ENCODE peak calls at places on chromosomes 3 and 15, in four cellular contexts. V, X, S and P are unnamed samples.

GRCh38 chr15:28017423-28017924 is 81.6 kb downstream of the OCA2 start:
- DNase-seq in X (peak), V (no peak), S (no peak), P (peak)

GRCh38 chr15:99717129-99718024 is 15.9 kb downstream of the LYSMD4 start:
- DNase-seq in S (no peak), V (no peak), X (no peak), P (no peak)

GRCh38 chr3:148857321-148857720 is 7.8 kb upstream of the CPA3 start:
- DNase-seq in V (no peak), S (no peak), X (no peak), P (no peak)

GRCh38 chr3:143354342-143354741 is 234.8 kb downstream of the CHST2 start:
- DNase-seq in X (no peak), S (no peak), V (no peak), P (no peak)

GRCh38 chr15:50890751-50891150 is 17.7 kb upstream of the AP4E1 start:
- DNase-seq in V (no peak), X (no peak), S (no peak), P (no peak)

GRCh38 chr3:46971742-46972141 is 4.8 kb downstream of the CCDC12 start:
- DNase-seq in V (no peak), S (peak), X (no peak), P (no peak)

GRCh38 chr15:49215768-49216739 is 46.0 kb downstream of the GALK2 start:
- DNase-seq in S (no peak), V (peak), X (peak), P (no peak)

GRCh38 chr3:53618524-53618906 is 124.1 kb downstream of the CACNA1D start:
- DNase-seq in S (no peak), V (no peak), X (no peak), P (no peak)

GRCh38 chr15:74406992-74407705 is 26.6 kb downstream of the SEMA7A start:
- DNase-seq in S (peak), X (no peak), V (no peak), P (no peak)

GRCh38 chr3:107954845-107955244 is 136.0 kb downstream of the CD47 start:
- DNase-seq in V (no peak), X (no peak), S (no peak), P (no peak)

GRCh38 chr3:166889241-166889640 is 490.9 kb downstream of the ZBBX start:
- DNase-seq in V (no peak), X (no peak), S (no peak), P (no peak)

GRCh38 chr3:161096771-161097367 is 8.3 kb downstream of the B3GALNT1 start:
- DNase-seq in S (no peak), V (no peak), X (peak), P (peak)

GRCh38 chr3:144270100-144270499 is 298.5 kb downstream of the DIPK2A start:
- DNase-seq in X (no peak), S (no peak), V (no peak), P (no peak)

GRCh38 chr3:31077021-31077601 is 182.7 kb upstream of the GADL1 start:
- DNase-seq in V (no peak), S (peak), X (no peak), P (no peak)

GRCh38 chr3:21638488-21638887 is 112.5 kb downstream of the ZNF385D start:
- DNase-seq in V (no peak), S (no peak), X (no peak), P (no peak)

GRCh38 chr15:29749365-29750086 is 72.7 kb downstream of the TJP1 start:
- DNase-seq in X (no peak), S (no peak), V (no peak), P (no peak)

GRCh38 chr3:57756528-57757401 is 656 bp downstream of the SLMAP start:
- DNase-seq in S (peak), X (peak), V (no peak), P (peak)

GRCh38 chr15:64857421-64857820 is 15.7 kb downstream of the PLEKHO2 start:
- DNase-seq in V (no peak), S (no peak), X (no peak), P (no peak)

GRCh38 chr15:31556494-31557150 is 230.0 kb downstream of the KLF13 start:
- DNase-seq in S (no peak), V (no peak), X (no peak), P (no peak)

GRCh38 chr3:152611905-152612304 is 223.0 kb upstream of the P2RY1 start:
- DNase-seq in X (no peak), V (no peak), S (no peak), P (peak)

GRCh38 chr3:25156526-25157075 is 271.5 kb upstream of the RARB start:
- DNase-seq in X (no peak), S (no peak), V (no peak), P (no peak)

GRCh38 chr15:34889486-34889885 is 80.1 kb downstream of the AQR start:
- DNase-seq in X (no peak), V (no peak), S (no peak), P (no peak)

GRCh38 chr15:83061680-83062079 is 5.4 kb downstream of the BTBD1 start:
- DNase-seq in X (no peak), V (no peak), S (no peak), P (no peak)

GRCh38 chr3:46867550-46867898 is 4.3 kb upstream of the MYL3 start:
- DNase-seq in X (no peak), V (no peak), S (no peak), P (no peak)

GRCh38 chr3:57691411-57692133 is 1.3 kb downstream of the DENND6A start:
- DNase-seq in S (no peak), V (no peak), X (no peak), P (no peak)

GRCh38 chr3:17258823-17259436 is 374.2 kb downstream of the PLCL2 start:
- DNase-seq in X (no peak), S (peak), V (no peak), P (peak)

GRCh38 chr15:67048281-67049279 is 16.8 kb upstream of the SMAD3 start:
- DNase-seq in X (no peak), V (no peak), S (no peak), P (no peak)

GRCh38 chr15:67050062-67050461 is 15.3 kb upstream of the SMAD3 start:
- DNase-seq in V (no peak), S (no peak), X (no peak), P (no peak)

GRCh38 chr15:67051088-67051659 is 14.2 kb upstream of the SMAD3 start:
- DNase-seq in V (no peak), S (no peak), X (no peak), P (no peak)

GRCh38 chr15:67049351-67050044 is 15.9 kb upstream of the SMAD3 start:
- DNase-seq in S (no peak), V (no peak), X (no peak), P (no peak)

GRCh38 chr15:67050522-67051087 is 14.8 kb upstream of the SMAD3 start:
- DNase-seq in S (no peak), V (no peak), X (no peak), P (no peak)
- TF ChIP-seq USF1 in S (no peak), V (no peak), X (no peak), P (no peak)

GRCh38 chr15:66901336-66902100 is 163.9 kb upstream of the SMAD3 start:
- DNase-seq in V (no peak), X (no peak), S (no peak), P (no peak)
- TF ChIP-seq USF1 in V (no peak), X (no peak), S (no peak), P (no peak)

GRCh38 chr15:36844453-36845094 is 255.8 kb downstream of the MEIS2 start:
- DNase-seq in S (no peak), X (no peak), V (no peak), P (no peak)
- TF ChIP-seq USF1 in S (no peak), X (no peak), V (no peak), P (no peak)

GRCh38 chr3:13198480-13198879 is 125.3 kb upstream of the IQSEC1 start:
- DNase-seq in X (no peak), S (no peak), V (no peak), P (no peak)
- TF ChIP-seq USF1 in X (no peak), S (no peak), V (no peak), P (no peak)

GRCh38 chr3:119763466-119763865 is 18.4 kb upstream of the NR1I2 start:
- DNase-seq in S (no peak), X (no peak), V (no peak), P (no peak)
- TF ChIP-seq USF1 in S (no peak), X (no peak), V (no peak), P (no peak)

GRCh38 chr3:141476033-141476432 is 10.8 kb upstream of the RASA2 start:
- DNase-seq in S (no peak), X (no peak), V (no peak), P (no peak)

GRCh38 chr3:141478139-141478538 is 8.7 kb upstream of the RASA2 start:
- DNase-seq in S (no peak), V (no peak), X (no peak), P (no peak)

GRCh38 chr3:141482250-141482937 is 4.4 kb upstream of the RASA2 start:
- DNase-seq in S (no peak), V (no peak), X (no peak), P (no peak)

DNA sequence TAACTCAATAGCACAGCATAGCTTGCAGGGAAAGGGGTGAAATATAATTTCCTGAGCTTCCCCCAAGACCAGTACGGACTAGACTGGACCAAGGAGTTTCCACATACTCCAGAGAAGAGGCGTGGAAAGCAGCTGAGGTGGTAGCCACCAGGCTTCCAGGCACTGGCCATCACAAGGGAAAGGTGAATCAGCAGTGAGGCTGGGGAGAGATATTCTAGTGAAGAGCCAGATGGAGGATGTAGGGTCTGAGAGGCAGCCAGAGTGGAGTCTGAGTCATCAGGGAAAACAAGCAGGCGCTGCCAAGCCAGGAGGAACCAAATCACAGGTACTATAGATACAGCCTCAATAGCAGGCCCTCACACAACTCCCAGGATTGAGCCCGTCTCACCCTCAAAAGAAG is 9.6 kb upstream of the RASA2 start:
- DNase-seq in S (peak), X (no peak), V (no peak), P (no peak)
- TF ChIP-seq USF1 in S (no peak), X (no peak), V (no peak), P (no peak)

DNA sequence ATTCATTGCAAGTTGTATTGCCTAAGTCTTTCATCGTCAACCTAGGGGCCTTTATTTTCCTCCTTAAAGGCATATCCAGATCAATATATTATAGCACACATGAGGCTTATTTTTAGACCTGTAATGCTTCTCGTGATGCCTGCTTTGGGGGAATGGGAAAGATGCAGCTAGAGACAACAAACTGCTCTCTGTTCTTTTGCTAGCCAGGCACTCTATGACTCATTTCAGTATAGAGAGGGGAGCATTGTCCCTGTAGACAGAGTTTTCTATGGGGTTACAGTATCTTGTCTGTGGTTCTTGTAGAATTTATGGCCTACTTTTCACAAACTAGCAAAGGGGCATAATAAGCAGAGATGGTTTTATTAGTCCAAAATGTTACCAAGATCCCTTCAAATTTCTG is 305.7 kb downstream of the LSAMP start:
- DNase-seq in V (no peak), X (no peak), S (no peak), P (no peak)
- TF ChIP-seq USF1 in V (no peak), X (no peak), S (no peak), P (no peak)

GRCh38 chr15:40501487-40501886 is 30.7 kb downstream of the CHST14 start:
- DNase-seq in X (no peak), V (no peak), S (no peak), P (no peak)
- TF ChIP-seq USF1 in X (no peak), V (no peak), S (no peak), P (no peak)

GRCh38 chr15:90580086-90580485 is 50.4 kb downstream of the CRTC3 start:
- DNase-seq in X (no peak), V (no peak), S (no peak), P (no peak)

GRCh38 chr15:90581771-90582471 is 52.2 kb downstream of the CRTC3 start:
- DNase-seq in S (no peak), V (no peak), X (no peak), P (no peak)

GRCh38 chr15:90580541-90580940 is 50.8 kb downstream of the CRTC3 start:
- DNase-seq in X (no peak), S (no peak), V (no peak), P (no peak)

GRCh38 chr15:90582553-90582952 is 52.8 kb downstream of the CRTC3 start:
- DNase-seq in X (no peak), V (no peak), S (no peak), P (no peak)

DNA sequence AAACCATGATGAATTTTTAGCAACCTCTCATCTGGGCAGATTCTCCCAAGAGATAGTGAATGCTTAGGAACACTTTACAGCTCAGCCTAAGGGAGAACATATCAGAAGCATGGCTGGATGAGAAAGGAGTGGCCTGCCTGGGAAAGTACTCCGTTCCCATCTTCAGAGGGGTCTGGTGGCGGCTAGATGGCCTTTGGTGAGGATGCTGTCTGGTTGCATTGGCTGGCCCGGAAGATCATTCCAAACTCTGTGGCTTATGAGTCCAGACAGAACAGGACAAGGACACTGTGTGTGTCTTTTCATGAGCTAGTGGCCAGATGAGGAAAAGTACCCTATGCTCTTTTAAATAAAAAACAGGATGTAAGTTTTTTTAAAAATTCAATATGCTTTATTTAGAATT is 51.2 kb downstream of the CRTC3 start:
- DNase-seq in S (no peak), X (no peak), V (no peak), P (no peak)
- TF ChIP-seq USF1 in S (no peak), X (no peak), V (no peak), P (no peak)

GRCh38 chr3:124352143-124352528 is 360.2 kb upstream of the ROPN1 start:
- DNase-seq in S (no peak), X (no peak), V (no peak), P (no peak)
- TF ChIP-seq USF1 in S (no peak), X (no peak), V (no peak), P (no peak)